ENCODE peak calls at places on chromosomes 5 and 9, in six cellular contexts. Z, O, D, F, C and P are unnamed samples. For H3K4me1, the result is how much of the 10 kb centered on the place peaks cover.

GRCh38 chr5:106331415-106331814 is 1339.3 kb downstream of the EFNA5 start:
- DNase-seq in Z (no peak), O (no peak), D (no peak), F (no peak), C (no peak), P (no peak)

GRCh38 chr5:127072861-127073846 is at the start of gene C5orf63:
- DNase-seq in Z (peak), O (peak), D (peak), F (no peak), C (peak), P (peak)

GRCh38 chr5:169289520-169289919 is 11.4 kb downstream of the SLIT3 start:
- DNase-seq in Z (no peak), O (no peak), D (no peak), F (no peak), C (no peak), P (no peak)

GRCh38 chr5:149223081-149223848 is 48.4 kb upstream of the AFAP1L1 start:
- DNase-seq in Z (no peak), O (no peak), D (peak), F (no peak), C (peak), P (no peak)

GRCh38 chr9:127212453-127212852 is 52.1 kb upstream of the GARNL3 start:
- DNase-seq in Z (no peak), O (no peak), D (no peak), F (no peak), C (no peak), P (no peak)

GRCh38 chr9:94097788-94098413 is 13.6 kb downstream of the PTPDC1 start:
- DNase-seq in Z (no peak), O (peak), D (no peak), F (no peak), C (no peak), P (no peak)

GRCh38 chr9:89786650-89787049 is 181.8 kb downstream of the GADD45G start:
- DNase-seq in Z (no peak), O (no peak), D (peak), F (no peak), C (no peak), P (peak)

GRCh38 chr9:25917593-25918426 is 239.6 kb upstream of the TUSC1 start:
- DNase-seq in Z (no peak), O (peak), D (no peak), F (no peak), C (no peak), P (no peak)

GRCh38 chr5:111115229-111115628 is 23.1 kb downstream of the WDR36 start:
- DNase-seq in Z (no peak), O (no peak), D (no peak), F (no peak), C (no peak), P (no peak)

GRCh38 chr9:98856982-98857381 is 49.5 kb downstream of the GALNT12 start:
- DNase-seq in Z (no peak), O (no peak), D (no peak), F (no peak), C (no peak), P (no peak)

GRCh38 chr5:64883912-64884311 is 115.2 kb downstream of the CWC27 start:
- DNase-seq in Z (no peak), O (peak), D (no peak), F (no peak), C (no peak), P (no peak)

GRCh38 chr5:122295138-122295537 is 16.9 kb upstream of the SNCAIP start:
- DNase-seq in Z (no peak), O (peak), D (peak), F (no peak), C (no peak), P (no peak)

GRCh38 chr5:53884411-53884810 is 324.0 kb downstream of the NDUFS4 start:
- DNase-seq in Z (no peak), O (no peak), D (peak), F (no peak), C (no peak), P (no peak)
- H3K4me1 ChIP-seq in Z (under half), O (under half), D (under half), F (under half), C (under half), P (under half)

GRCh38 chr5:119726544-119726943 is 97.2 kb downstream of the FAM170A start:
- DNase-seq in Z (no peak), O (no peak), D (no peak), F (no peak), C (no peak), P (no peak)

GRCh38 chr5:119721775-119722174 is 92.4 kb downstream of the FAM170A start:
- DNase-seq in Z (no peak), O (no peak), D (no peak), F (no peak), C (no peak), P (no peak)
- H3K4me1 ChIP-seq in Z (under half), O (under half), D (under half), F (under half), C (under half), P (under half)

GRCh38 chr5:95808686-95809413 is 13.7 kb downstream of the GLRX start:
- DNase-seq in Z (peak), O (no peak), D (peak), F (no peak), C (peak), P (peak)

GRCh38 chr5:95809414-95809960 is 13.0 kb downstream of the GLRX start:
- DNase-seq in Z (no peak), O (peak), D (peak), F (no peak), C (no peak), P (no peak)

GRCh38 chr5:95812100-95812472 is 10.4 kb downstream of the GLRX start:
- DNase-seq in Z (peak), O (no peak), D (peak), F (no peak), C (no peak), P (no peak)

GRCh38 chr5:95808013-95808685 is 14.4 kb downstream of the GLRX start:
- DNase-seq in Z (no peak), O (no peak), D (peak), F (no peak), C (no peak), P (no peak)

DNA sequence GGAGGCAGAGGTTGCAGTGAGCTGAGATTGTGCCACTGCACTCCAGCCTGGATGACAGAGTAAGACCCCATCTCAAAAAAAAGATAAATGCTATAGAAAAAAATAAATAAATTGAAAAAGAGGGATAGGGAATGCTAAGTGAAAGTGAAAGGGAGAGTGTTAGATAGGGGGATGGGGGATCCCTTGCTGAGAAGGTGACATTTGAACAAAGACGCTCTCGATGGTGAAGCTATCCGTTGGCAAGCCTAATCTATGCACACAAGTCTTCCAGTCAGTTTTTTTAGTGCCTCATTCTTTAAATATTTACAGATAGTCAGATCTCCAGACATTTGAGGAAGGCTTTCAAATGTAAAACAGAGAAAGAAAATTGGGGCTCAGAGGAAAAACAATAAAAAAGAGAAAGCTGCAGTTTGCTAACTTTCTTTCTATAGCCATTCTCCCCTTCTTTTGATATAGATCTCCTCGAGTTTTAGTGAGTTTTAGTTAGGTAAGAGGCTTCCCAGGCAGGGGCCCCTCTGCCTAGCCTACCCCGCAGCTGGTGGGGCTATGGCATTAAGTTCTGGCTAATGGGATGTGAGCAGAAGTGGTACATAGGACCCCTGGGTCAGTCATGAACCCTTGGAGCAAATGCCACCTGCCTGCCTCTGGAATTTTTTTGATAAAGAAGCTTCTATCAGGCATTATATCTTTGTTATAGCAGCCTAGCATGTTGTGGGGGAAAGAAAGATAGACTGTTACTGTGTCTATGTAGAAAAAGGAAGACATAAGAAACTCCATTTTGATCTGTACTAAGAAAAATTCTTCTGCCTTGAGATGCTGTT is 12.0 kb downstream of the GLRX start:
- DNase-seq in Z (no peak), O (peak), D (peak), F (no peak), C (no peak), P (no peak)
- H3K4me1 ChIP-seq in Z (under half), O (under half), D (under half), F (under half), C (under half), P (under half)

GRCh38 chr5:73673161-73673591 is 47.2 kb downstream of the ARHGEF28 start:
- DNase-seq in Z (no peak), O (peak), D (no peak), F (peak), C (no peak), P (no peak)
- H3K4me1 ChIP-seq in Z (under half), O (under half), D (under half), F (under half), C (under half), P (under half)

GRCh38 chr9:110095776-110096175 is 112.2 kb downstream of the C9orf152 start:
- DNase-seq in Z (no peak), O (no peak), D (no peak), F (no peak), C (no peak), P (no peak)

GRCh38 chr9:110092792-110093191 is 115.2 kb downstream of the C9orf152 start:
- DNase-seq in Z (no peak), O (no peak), D (no peak), F (no peak), C (no peak), P (no peak)

GRCh38 chr9:110093417-110093816 is 114.5 kb downstream of the C9orf152 start:
- DNase-seq in Z (no peak), O (no peak), D (no peak), F (no peak), C (no peak), P (no peak)

GRCh38 chr9:110093871-110094270 is 114.1 kb downstream of the C9orf152 start:
- DNase-seq in Z (no peak), O (no peak), D (no peak), F (no peak), C (no peak), P (no peak)

GRCh38 chr9:110095238-110095637 is 112.7 kb downstream of the C9orf152 start:
- DNase-seq in Z (no peak), O (no peak), D (no peak), F (no peak), C (no peak), P (no peak)
- H3K4me1 ChIP-seq in Z (under half), O (under half), D (under half), F (under half), C (under half), P (under half)

DNA sequence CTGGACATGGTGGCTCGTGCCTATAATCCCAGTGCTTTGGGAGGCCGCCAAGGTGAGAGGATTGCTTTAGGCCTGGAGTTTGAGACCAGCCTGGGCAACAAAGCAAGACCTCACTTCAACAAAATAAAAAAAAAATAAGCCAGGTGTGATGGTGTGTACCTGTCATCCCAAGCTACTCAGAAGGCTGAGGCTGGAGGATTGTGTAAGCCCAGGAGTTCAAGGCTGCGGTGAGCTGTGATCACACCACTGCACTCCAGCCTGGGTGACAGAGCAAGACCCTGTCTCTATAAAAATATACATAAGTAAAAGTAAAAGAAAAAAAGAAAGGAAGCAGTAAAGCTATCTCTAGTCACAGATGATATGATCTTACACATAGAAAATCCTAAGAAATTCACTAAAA is 59.5 kb upstream of the SYNPO start:
- DNase-seq in Z (no peak), O (no peak), D (no peak), F (no peak), C (no peak), P (no peak)
- H3K4me1 ChIP-seq in Z (under half), O (under half), D (under half), F (under half), C (under half), P (under half)

DNA sequence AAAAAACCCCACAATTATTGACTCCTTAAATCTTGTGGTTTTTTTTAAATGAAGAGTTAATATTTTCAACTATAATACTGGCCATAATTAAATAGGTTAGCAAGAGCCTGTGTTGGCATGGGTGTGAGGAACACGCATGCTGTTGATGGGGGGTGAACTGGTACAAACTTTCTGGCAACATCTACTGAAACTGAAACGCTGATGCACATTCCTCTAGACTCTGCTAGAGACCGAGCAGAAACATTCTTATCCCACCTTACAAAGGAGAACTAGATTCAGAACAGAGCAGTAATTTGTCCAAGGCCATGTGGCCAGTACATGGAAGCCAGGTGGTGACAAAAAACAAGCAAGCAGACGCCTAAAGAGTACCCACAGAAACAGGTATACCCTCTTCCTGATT is 2.4 kb downstream of the BICD2 start:
- DNase-seq in Z (no peak), O (no peak), D (no peak), F (no peak), C (no peak), P (no peak)
- H3K4me1 ChIP-seq in Z (half or more), O (under half), D (under half), F (under half), C (under half), P (under half)

GRCh38 chr5:140258873-140259272 is 44.0 kb downstream of the PFDN1 start:
- DNase-seq in Z (no peak), O (no peak), D (no peak), F (no peak), C (no peak), P (no peak)
- H3K4me1 ChIP-seq in Z (under half), O (under half), D (under half), F (under half), C (under half), P (under half)